ENCODE peak calls at places on chromosome 4, in seven cellular contexts. Y is cardiac muscle cell; W is NCI-H146; R is stimulated activated CD8-positive, alpha-beta memory T cell treated with anti-CD3 and anti-CD28 coated beads, Interleukin-7, amount 100 ng/mL, for 1 hour; H is Peyer's patch; T is CD8-positive, alpha-beta memory T cell; J is prostate gland. K is an unnamed sample.

GRCh38 chr4:125497861-125498260 is 183.1 kb downstream of the FAT4 start:
- DNase-seq in Y (no peak), W (no peak), R (no peak), H (no peak), T (no peak), J (no peak), K (no peak)

GRCh38 chr4:3412257-3413020 is 29.3 kb upstream of the HGFAC start:
- DNase-seq in Y (no peak), W (no peak), R (no peak), H (peak; percentile 34), T (no peak), J (no peak), K (no peak)

GRCh38 chr4:186727149-186727976 is 3.7 kb upstream of the FAT1 start:
- DNase-seq in Y (peak; percentile 31), W (no peak), R (no peak), H (no peak), T (no peak), J (no peak), K (no peak)

GRCh38 chr4:31045724-31046318 is 325.7 kb downstream of the PCDH7 start:
- DNase-seq in Y (peak; percentile 13), W (peak; percentile 67), R (no peak), H (peak; percentile 46), T (no peak), J (peak; percentile 8), K (peak; percentile 16)

GRCh38 chr4:1793940-1794808 is 1.1 kb downstream of the FGFR3 start:
- DNase-seq in Y (peak; percentile 57), W (peak; percentile 22), R (no peak), H (no peak), T (no peak), J (no peak), K (no peak)

GRCh38 chr4:138535316-138535715 is 293.2 kb upstream of the SLC7A11 start:
- DNase-seq in Y (no peak), W (no peak), R (no peak), H (no peak), T (no peak), J (no peak), K (no peak)

GRCh38 chr4:120066182-120066524 is 495 bp downstream of the MAD2L1 start:
- DNase-seq in Y (peak; percentile 20), W (no peak), R (no peak), H (no peak), T (no peak), J (no peak), K (no peak)

GRCh38 chr4:184310171-184310567 is 92.5 kb upstream of the ENPP6 start:
- DNase-seq in Y (no peak), W (no peak), R (no peak), H (peak; percentile 83), T (peak; percentile 36), J (peak; percentile 3), K (no peak)

GRCh38 chr4:186144180-186144579 is 39.7 kb downstream of the FAM149A start:
- DNase-seq in Y (peak; percentile 43), W (peak; percentile 28), R (no peak), H (no peak), T (no peak), J (peak; percentile 19), K (peak; percentile 66)

GRCh38 chr4:91758487-91758886 is 545.3 kb upstream of the GRID2 start:
- DNase-seq in Y (no peak), W (no peak), R (no peak), H (no peak), T (no peak), J (no peak), K (no peak)

GRCh38 chr4:79241846-79242245 is 84.0 kb downstream of the NAA11 start:
- DNase-seq in Y (peak; percentile 6), W (peak; percentile 44), R (no peak), H (no peak), T (no peak), J (no peak), K (no peak)

GRCh38 chr4:183816077-183816476 is 89.0 kb upstream of the STOX2 start:
- DNase-seq in Y (no peak), W (no peak), R (no peak), H (no peak), T (no peak), J (no peak), K (no peak)

GRCh38 chr4:168711197-168712120 is 214.6 kb downstream of the PALLD start:
- DNase-seq in Y (no peak), W (no peak), R (no peak), H (no peak), T (no peak), J (peak; percentile 17), K (no peak)

GRCh38 chr4:190020790-190021717 is 6.0 kb downstream of the FRG2 start:
- DNase-seq in Y (peak; percentile 39), W (no peak), R (no peak), H (no peak), T (no peak), J (peak; percentile 30), K (peak; percentile 68)